ENCODE peak calls at places on chromosomes 13 and 19, in five cellular contexts. I is HFF-Myc, E is thoracic aorta, W is tibial artery, U is AG04450. V is an unnamed sample.

GRCh38 chr19:41907994-41908615 is 20.1 kb downstream of the ERFL start:
- DNase-seq in E (no peak), U (no peak), I (no peak), W (no peak), V (no peak)

GRCh38 chr19:46919324-46919723 is 58.5 kb downstream of the ARHGAP35 start:
- DNase-seq in U (no peak), E (no peak), W (no peak), I (no peak), V (no peak)

GRCh38 chr19:19538077-19538764 is at the start of gene CILP2:
- DNase-seq in W (peak), E (no peak), U (no peak), I (no peak), V (no peak)

GRCh38 chr19:6501740-6502648 is at the start of gene TUBB4A:
- DNase-seq in I (no peak), U (no peak), W (no peak), E (no peak), V (no peak)

GRCh38 chr13:30923423-30923822 is 9.0 kb upstream of the TEX26 start:
- DNase-seq in I (no peak), U (no peak), E (no peak), W (no peak), V (no peak)

GRCh38 chr19:33755314-33756020 is 41.2 kb upstream of the KCTD15 start:
- DNase-seq in I (no peak), E (no peak), W (no peak), U (no peak), V (no peak)

GRCh38 chr19:10568444-10568825 is 344 bp downstream of the CDKN2D start:
- DNase-seq in U (no peak), I (no peak), E (no peak), W (peak), V (no peak)

GRCh38 chr13:33825083-33825482 is 7.1 kb downstream of the RFC3 start:
- DNase-seq in W (no peak), I (no peak), U (no peak), E (no peak), V (no peak)

GRCh38 chr13:87361216-87361615 is 310.0 kb upstream of the SLITRK5 start:
- DNase-seq in U (no peak), W (no peak), I (no peak), E (no peak), V (no peak)

GRCh38 chr19:49801966-49802661 is 11.0 kb downstream of the FUZ start:
- DNase-seq in W (peak), E (peak), U (peak), I (peak), V (no peak)
- TF ChIP-seq CTCF in W (peak), E (no peak), U (peak), I (peak), V (no peak)

GRCh38 chr19:22601906-22602630 is 32.1 kb upstream of the ZNF492 start:
- DNase-seq in W (no peak), I (no peak), E (no peak), U (no peak), V (no peak)

GRCh38 chr19:22604571-22605274 is 29.4 kb upstream of the ZNF492 start:
- DNase-seq in W (no peak), E (no peak), U (no peak), I (no peak), V (no peak)

GRCh38 chr19:22603518-22604440 is 30.3 kb upstream of the ZNF492 start:
- DNase-seq in E (no peak), I (no peak), W (no peak), U (no peak), V (no peak)

GRCh38 chr19:22600690-22601648 is 33.2 kb upstream of the ZNF492 start:
- DNase-seq in E (no peak), I (no peak), U (no peak), W (no peak), V (no peak)

GRCh38 chr19:22602631-22603272 is 31.4 kb upstream of the ZNF492 start:
- DNase-seq in I (no peak), E (no peak), U (no peak), W (no peak), V (no peak)
- TF ChIP-seq CTCF in I (no peak), E (no peak), U (no peak), W (no peak), V (no peak)

DNA sequence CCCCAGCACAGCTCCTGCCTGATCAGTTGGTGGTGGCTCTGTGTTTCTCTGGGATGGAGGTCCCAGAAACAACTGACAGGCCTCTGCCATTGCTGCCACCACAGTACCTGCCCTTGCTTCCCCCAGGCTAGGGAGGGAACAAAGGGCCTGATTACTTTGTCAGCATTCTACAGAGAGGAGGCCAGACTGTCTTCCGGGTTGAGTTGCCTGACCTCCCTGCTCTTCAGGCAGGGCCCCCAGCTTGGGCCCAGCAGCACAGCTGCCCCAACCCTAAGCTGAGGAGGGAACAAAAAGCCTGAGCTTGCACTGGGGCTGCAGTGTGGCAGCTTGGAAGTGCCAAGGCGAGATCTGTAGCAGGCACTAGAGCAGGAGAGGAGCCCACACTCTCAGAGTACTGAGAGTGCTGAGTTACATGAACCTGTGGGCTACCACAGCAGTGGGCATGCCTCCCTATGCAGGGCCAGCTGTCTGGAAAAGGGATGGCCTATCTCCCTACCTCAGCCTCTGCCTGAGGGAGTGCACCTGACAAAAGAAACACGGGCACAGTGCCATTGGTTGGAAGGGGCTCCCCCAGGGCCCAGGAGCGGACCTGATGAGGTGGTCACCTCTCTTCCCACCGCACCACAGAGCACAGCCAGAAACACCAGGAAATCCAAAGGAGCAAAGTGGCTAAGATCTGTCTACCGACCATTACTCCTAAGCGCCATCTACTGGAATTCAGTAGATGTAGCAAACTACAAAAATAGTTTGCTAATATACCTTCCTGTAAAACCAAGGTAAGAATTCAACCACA is 24.4 kb downstream of the SLC25A15 start:
- DNase-seq in E (no peak), W (no peak), U (no peak), I (no peak), V (no peak)
- TF ChIP-seq CTCF in E (no peak), W (peak), U (peak), I (peak), V (peak)

GRCh38 chr13:44425041-44425814 is 51.6 kb downstream of the SERP2 start:
- DNase-seq in W (no peak), U (no peak), I (no peak), E (no peak), V (no peak)

GRCh38 chr13:44420376-44421220 is 47.0 kb downstream of the SERP2 start:
- DNase-seq in I (no peak), U (no peak), W (no peak), E (no peak), V (no peak)

GRCh38 chr13:44423824-44424223 is 50.2 kb downstream of the SERP2 start:
- DNase-seq in W (no peak), E (no peak), U (no peak), I (no peak), V (no peak)

GRCh38 chr13:44421853-44422525 is 48.4 kb downstream of the SERP2 start:
- DNase-seq in U (no peak), W (no peak), E (no peak), I (no peak), V (no peak)

GRCh38 chr13:44422755-44423643 is 49.4 kb downstream of the SERP2 start:
- DNase-seq in U (no peak), W (no peak), E (no peak), I (no peak), V (no peak)
- TF ChIP-seq CTCF in U (no peak), W (no peak), E (no peak), I (no peak), V (no peak)

GRCh38 chr19:45154064-45154827 is 6.5 kb downstream of the NKPD1 start:
- DNase-seq in I (peak), W (no peak), U (no peak), E (no peak), V (no peak)
- TF ChIP-seq CTCF in I (no peak), W (no peak), U (peak), E (no peak), V (no peak)

GRCh38 chr19:54189020-54189667 is at the start of gene MBOAT7:
- DNase-seq in W (no peak), I (no peak), U (no peak), E (no peak), V (no peak)
- TF ChIP-seq CTCF in W (no peak), I (no peak), U (no peak), E (peak), V (no peak)

DNA sequence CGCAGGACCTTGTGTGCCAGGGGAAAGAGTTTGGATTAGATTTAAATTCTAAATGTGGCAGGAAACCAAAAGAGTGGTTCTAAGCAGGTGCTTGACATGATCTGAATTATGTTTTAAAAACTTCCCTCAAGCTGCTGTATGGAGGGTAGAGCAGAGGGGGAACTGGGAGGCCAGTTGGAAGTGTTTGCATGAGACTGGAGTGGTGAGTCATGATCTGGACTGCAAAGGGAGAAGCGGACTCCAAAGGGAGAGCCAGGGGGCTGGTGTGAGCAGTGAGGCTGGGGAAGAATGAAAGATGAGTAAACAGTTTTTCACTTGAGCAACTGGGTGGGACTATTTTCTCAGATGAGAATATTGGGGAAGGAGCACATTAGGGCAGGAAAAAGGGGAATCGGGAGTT is 206.1 kb downstream of the DNAJC15 start:
- DNase-seq in U (peak), E (no peak), I (no peak), W (no peak), V (no peak)
- TF ChIP-seq CTCF in U (no peak), E (no peak), I (no peak), W (no peak), V (no peak)

DNA sequence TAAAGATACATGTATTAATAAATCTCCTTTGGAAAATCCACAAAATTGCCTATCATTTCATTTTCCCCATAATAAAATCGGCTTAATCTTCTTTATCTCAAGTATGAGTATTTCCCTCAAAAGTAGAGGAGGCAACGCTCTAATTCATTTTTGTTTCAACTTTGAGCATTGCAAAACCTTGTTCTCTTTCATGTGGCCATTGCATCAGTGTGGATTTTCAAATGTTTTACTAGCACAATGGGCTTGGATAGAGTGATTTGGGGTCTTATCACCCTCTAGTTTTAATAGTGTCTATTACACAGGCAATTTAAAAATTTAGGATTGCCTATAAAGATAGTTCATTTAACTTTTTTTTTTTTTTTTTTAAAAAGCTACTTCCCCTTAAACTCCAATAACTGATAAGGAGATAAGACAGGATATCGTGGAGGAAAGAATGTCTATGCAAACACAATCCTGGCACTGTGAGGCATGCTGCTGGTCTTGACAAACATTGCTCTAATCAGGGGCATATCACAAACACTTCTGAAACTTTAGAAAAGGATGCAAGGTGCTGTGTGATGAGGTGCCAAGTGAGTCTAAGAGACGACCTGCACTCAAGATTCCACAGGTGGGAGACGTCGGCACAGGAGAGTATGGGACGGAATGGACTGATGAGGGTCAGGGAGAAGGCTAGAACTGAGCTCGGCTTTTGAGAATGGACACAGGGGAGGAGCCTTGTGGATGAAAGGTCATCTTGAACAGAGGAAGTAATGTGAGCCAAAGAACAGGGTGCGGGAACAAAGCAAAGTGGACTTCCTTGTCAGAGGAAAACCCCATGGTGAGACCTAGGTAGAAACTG is 199.7 kb downstream of the IRS2 start:
- DNase-seq in E (no peak), W (no peak), U (no peak), I (no peak), V (no peak)
- TF ChIP-seq CTCF in E (no peak), W (no peak), U (no peak), I (no peak), V (no peak)

DNA sequence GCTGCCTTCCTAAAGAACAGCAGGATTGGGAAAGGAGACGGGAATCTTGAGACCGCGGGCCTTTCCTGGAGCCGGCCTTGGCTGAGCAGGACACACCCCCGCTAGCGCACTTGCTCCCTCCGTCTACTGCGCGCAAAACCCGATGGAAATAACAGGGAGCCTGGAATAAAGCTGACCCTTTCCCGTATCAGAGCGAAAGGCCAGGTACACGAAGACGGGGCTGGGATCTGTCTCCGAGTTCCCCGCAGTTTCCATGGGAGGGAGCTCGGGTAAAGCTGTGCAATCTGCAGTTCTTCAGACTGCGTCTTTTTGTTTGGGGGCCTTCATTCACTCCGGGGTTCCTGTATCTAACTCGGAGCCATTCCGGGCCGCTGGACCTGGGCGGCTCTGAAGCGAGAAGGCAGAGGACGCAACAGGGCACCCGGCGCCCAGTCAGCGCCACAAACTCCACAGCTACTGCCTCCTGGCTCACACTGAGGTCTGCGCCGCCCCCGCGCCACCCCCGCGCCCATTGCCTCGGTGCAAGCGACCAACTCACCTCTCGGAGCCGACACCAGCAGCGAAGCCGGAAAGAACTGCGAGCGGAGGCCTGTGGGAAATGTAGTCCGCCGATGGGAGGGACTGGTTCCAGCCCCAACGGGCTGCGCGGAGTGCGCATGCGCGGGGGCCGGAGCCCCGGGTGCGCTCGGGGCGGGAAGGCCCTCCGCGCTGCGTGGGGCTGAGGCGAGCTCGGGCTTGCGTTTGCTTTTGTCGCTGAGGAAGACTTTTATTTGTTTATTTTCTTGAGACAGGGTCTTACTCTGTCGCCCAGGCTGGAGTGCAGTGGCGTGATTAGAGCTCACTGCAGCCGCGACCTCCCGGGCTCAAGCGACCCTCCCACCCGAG is at the start of gene ZFP14:
- DNase-seq in E (peak), I (peak), W (peak), U (peak), V (peak)
- TF ChIP-seq CTCF in E (peak), I (peak), W (peak), U (peak), V (no peak)

V was measured in CD14-positive monocyte.